ENCODE peak calls at places on chromosomes 13 and 19, in four cellular contexts. One of them, this sample, is unnamed.
A peak's percentile ranks its signal among the peaks of the same experiment; 100 is the strongest.

GRCh38 chr13:74015137-74015536 is 119.1 kb downstream of the KLF12 start:
- DNase-seq in stromal cell of bone marrow: no peak
- DNase-seq in posterior cingulate gyrus: no peak
- DNase-seq in retinal pigment epithelial cell: no peak
- DNase-seq in this sample: no peak

GRCh38 chr19:44677019-44677809 is 5.9 kb downstream of the CEACAM19 start:
- DNase-seq in retinal pigment epithelial cell: peak; percentile 12
- DNase-seq in stromal cell of bone marrow: no peak
- DNase-seq in posterior cingulate gyrus: no peak
- DNase-seq in this sample: no peak

GRCh38 chr13:37747071-37747612 is 122.4 kb downstream of the TRPC4 start:
- DNase-seq in posterior cingulate gyrus: no peak
- DNase-seq in stromal cell of bone marrow: peak; percentile 50
- DNase-seq in retinal pigment epithelial cell: peak; percentile 83
- DNase-seq in this sample: no peak

GRCh38 chr19:5128251-5128931 is 159.5 kb downstream of the KDM4B start:
- DNase-seq in retinal pigment epithelial cell: no peak
- DNase-seq in stromal cell of bone marrow: no peak
- DNase-seq in posterior cingulate gyrus: no peak
- DNase-seq in this sample: no peak

GRCh38 chr19:32682317-32682716 is 6.7 kb downstream of the RGS9BP start:
- DNase-seq in posterior cingulate gyrus: no peak
- DNase-seq in retinal pigment epithelial cell: no peak
- DNase-seq in stromal cell of bone marrow: no peak
- DNase-seq in this sample: no peak

GRCh38 chr19:10152100-10152499 is 32.4 kb upstream of the EIF3G start:
- DNase-seq in posterior cingulate gyrus: no peak
- DNase-seq in retinal pigment epithelial cell: no peak
- DNase-seq in stromal cell of bone marrow: peak; percentile 5
- DNase-seq in this sample: no peak

GRCh38 chr13:50129923-50130685 is 114.9 kb downstream of the KCNRG start:
- DNase-seq in retinal pigment epithelial cell: no peak
- DNase-seq in stromal cell of bone marrow: peak; percentile 47
- DNase-seq in posterior cingulate gyrus: peak; percentile 70
- DNase-seq in this sample: peak; percentile 34

GRCh38 chr13:51202477-51203046 is 19.6 kb upstream of the FAM124A start:
- DNase-seq in stromal cell of bone marrow: no peak
- DNase-seq in retinal pigment epithelial cell: no peak
- DNase-seq in posterior cingulate gyrus: no peak
- DNase-seq in this sample: no peak

GRCh38 chr19:11659612-11660011 is 62.3 kb downstream of the ZNF627 start:
- DNase-seq in retinal pigment epithelial cell: no peak
- DNase-seq in posterior cingulate gyrus: no peak
- DNase-seq in stromal cell of bone marrow: no peak
- DNase-seq in this sample: peak; percentile 61

GRCh38 chr13:63864171-63864902 is 2448.7 kb upstream of the PCDH20 start:
- DNase-seq in retinal pigment epithelial cell: no peak
- DNase-seq in stromal cell of bone marrow: no peak
- DNase-seq in posterior cingulate gyrus: no peak
- DNase-seq in this sample: no peak

GRCh38 chr13:26558912-26559485 is 1.5 kb downstream of the WASF3 start:
- DNase-seq in stromal cell of bone marrow: no peak
- DNase-seq in posterior cingulate gyrus: no peak
- DNase-seq in retinal pigment epithelial cell: no peak
- DNase-seq in this sample: no peak

GRCh38 chr13:51585696-51586095 is 1.4 kb downstream of the WDFY2 start:
- DNase-seq in retinal pigment epithelial cell: no peak
- DNase-seq in stromal cell of bone marrow: no peak
- DNase-seq in posterior cingulate gyrus: no peak
- DNase-seq in this sample: no peak

GRCh38 chr13:49927755-49928154 is 8.4 kb downstream of the SPRYD7 start:
- DNase-seq in posterior cingulate gyrus: no peak
- DNase-seq in retinal pigment epithelial cell: no peak
- DNase-seq in stromal cell of bone marrow: peak; percentile 51
- DNase-seq in this sample: no peak

GRCh38 chr19:28019371-28019770 is 1193.6 kb downstream of the UQCRFS1 start:
- DNase-seq in retinal pigment epithelial cell: no peak
- DNase-seq in stromal cell of bone marrow: no peak
- DNase-seq in posterior cingulate gyrus: no peak
- DNase-seq in this sample: no peak

GRCh38 chr13:40370662-40371061 is 295.8 kb downstream of the FOXO1 start:
- DNase-seq in stromal cell of bone marrow: no peak
- DNase-seq in retinal pigment epithelial cell: no peak
- DNase-seq in posterior cingulate gyrus: no peak
- DNase-seq in this sample: no peak

GRCh38 chr19:11418518-11419506 is at the start of gene RGL3:
- DNase-seq in posterior cingulate gyrus: no peak
- DNase-seq in retinal pigment epithelial cell: no peak
- DNase-seq in stromal cell of bone marrow: no peak
- DNase-seq in this sample: peak; percentile 38

GRCh38 chr13:33108620-33109019 is 92.4 kb downstream of the KL start:
- DNase-seq in retinal pigment epithelial cell: no peak
- DNase-seq in posterior cingulate gyrus: no peak
- DNase-seq in stromal cell of bone marrow: no peak
- DNase-seq in this sample: no peak

GRCh38 chr19:41264581-41265375 is 606 bp downstream of the HNRNPUL1 start:
- DNase-seq in posterior cingulate gyrus: peak; percentile 77
- DNase-seq in retinal pigment epithelial cell: no peak
- DNase-seq in stromal cell of bone marrow: no peak
- DNase-seq in this sample: peak; percentile 70

GRCh38 chr13:67438465-67438864 is 208.3 kb upstream of the PCDH9 start:
- DNase-seq in retinal pigment epithelial cell: no peak
- DNase-seq in stromal cell of bone marrow: no peak
- DNase-seq in posterior cingulate gyrus: no peak
- DNase-seq in this sample: no peak